ENCODE peak calls at places on chromosomes 3 and 15, in four cellular contexts. I is colonic mucosa, X is testis, H is MM.1S. G is an unnamed sample.
A peak's percentile ranks its signal among the peaks of the same experiment; 100 is the strongest.

GRCh38 chr3:67460841-67461240 is 193.6 kb downstream of the SUCLG2 start:
- DNase-seq in I (no peak), X (no peak), H (no peak), G (no peak)

GRCh38 chr3:125165948-125166553 is 46.5 kb downstream of the SLC12A8 start:
- DNase-seq in I (no peak), X (no peak), H (no peak), G (no peak)

GRCh38 chr15:98823012-98823458 is 174.7 kb downstream of the IGF1R start:
- DNase-seq in I (no peak), X (no peak), H (no peak), G (no peak)

GRCh38 chr3:21826416-21826815 is 75.4 kb upstream of the ZNF385D start:
- DNase-seq in I (no peak), X (no peak), H (peak; percentile 6), G (no peak)

GRCh38 chr3:25457642-25458419 is 29.8 kb downstream of the RARB start:
- DNase-seq in I (no peak), X (no peak), H (no peak), G (no peak)

GRCh38 chr3:72750405-72750922 is 97.8 kb downstream of the SHQ1 start:
- DNase-seq in I (no peak), X (no peak), H (no peak), G (no peak)

GRCh38 chr3:60080648-60081047 is 1030.8 kb upstream of the CFAP20DC start:
- DNase-seq in I (no peak), X (no peak), H (no peak), G (no peak)

GRCh38 chr3:50089603-50089945 is 855 bp downstream of the RBM5 start:
- DNase-seq in I (no peak), X (peak; percentile 36), H (peak; percentile 18), G (peak; percentile 28)

GRCh38 chr3:24683511-24684384 is 189.1 kb upstream of the THRB start:
- DNase-seq in I (peak; percentile 24), X (no peak), H (no peak), G (no peak)

GRCh38 chr3:1196997-1197396 is 104.2 kb downstream of the CNTN6 start:
- DNase-seq in I (no peak), X (no peak), H (no peak), G (no peak)

GRCh38 chr3:98612587-98612986 is 19.2 kb upstream of the CPOX start:
- DNase-seq in I (no peak), X (peak; percentile 53), H (peak; percentile 90), G (peak; percentile 16)

GRCh38 chr15:89912674-89913396 is at the start of gene ARPIN:
- DNase-seq in I (peak; percentile 71), X (peak; percentile 69), H (no peak), G (peak; percentile 70)

GRCh38 chr3:143122608-143123352 is 3.2 kb downstream of the CHST2 start:
- DNase-seq in I (no peak), X (no peak), H (no peak), G (no peak)

GRCh38 chr3:55538158-55538557 is 51.1 kb upstream of the WNT5A start:
- DNase-seq in I (no peak), X (no peak), H (no peak), G (no peak)

GRCh38 chr15:40421246-40422157 is 15.9 kb downstream of the IVD start:
- DNase-seq in I (peak; percentile 89), X (peak; percentile 85), H (peak; percentile 66), G (peak; percentile 91)

GRCh38 chr15:62964251-62964650 is 78.3 kb upstream of the TPM1 start:
- DNase-seq in I (peak; percentile 38), X (no peak), H (no peak), G (peak; percentile 89)

GRCh38 chr3:195532345-195532744 is 10.8 kb downstream of the PPP1R2 start:
- DNase-seq in I (no peak), X (no peak), H (peak; percentile 74), G (no peak)

GRCh38 chr3:172042136-172042535 is 2.8 kb downstream of the FNDC3B start:
- DNase-seq in I (no peak), X (no peak), H (no peak), G (no peak)

GRCh38 chr3:195801251-195802183 is 10.2 kb downstream of the MUC4 start:
- DNase-seq in I (peak; percentile 57), X (no peak), H (no peak), G (no peak)

GRCh38 chr15:76866716-76867321 is 38.3 kb downstream of the SCAPER start:
- DNase-seq in I (no peak), X (no peak), H (peak; percentile 30), G (peak; percentile 20)

GRCh38 chr3:139378587-139378986 is 10.9 kb downstream of the COPB2 start:
- DNase-seq in I (no peak), X (no peak), H (no peak), G (no peak)

GRCh38 chr3:94303897-94304296 is 241.0 kb downstream of the NSUN3 start:
- DNase-seq in I (no peak), X (peak; percentile 33), H (no peak), G (no peak)

GRCh38 chr3:99920530-99921376 is 103.1 kb downstream of the CMSS1 start:
- DNase-seq in I (peak; percentile 83), X (peak; percentile 83), H (no peak), G (peak; percentile 87)

GRCh38 chr3:172334743-172335142 is 113.5 kb downstream of the GHSR start:
- DNase-seq in I (no peak), X (no peak), H (no peak), G (no peak)

GRCh38 chr3:23811919-23812318 is 6.2 kb downstream of the UBE2E1 start:
- DNase-seq in I (no peak), X (no peak), H (peak; percentile 84), G (no peak)

GRCh38 chr3:149450281-149450680 is 24.2 kb upstream of the TM4SF4 start:
- DNase-seq in I (no peak), X (no peak), H (peak; percentile 24), G (no peak)

GRCh38 chr3:52086939-52087675 is 30.7 kb upstream of the DUSP7 start:
- DNase-seq in I (no peak), X (no peak), H (no peak), G (peak; percentile 47)

GRCh38 chr15:38463893-38464292 is 10.0 kb downstream of the FAM98B start:
- DNase-seq in I (no peak), X (no peak), H (no peak), G (no peak)

GRCh38 chr15:92901053-92901761 is 1.1 kb downstream of the CHD2 start:
- DNase-seq in I (no peak), X (no peak), H (peak; percentile 23), G (no peak)

GRCh38 chr3:155701882-155702465 is 42.9 kb downstream of the PLCH1 start:
- DNase-seq in I (no peak), X (no peak), H (peak; percentile 79), G (no peak)

GRCh38 chr3:127536818-127537810 is 53.4 kb downstream of the TPRA1 start:
- DNase-seq in I (no peak), X (no peak), H (no peak), G (no peak)

GRCh38 chr3:99128740-99129505 is 227.4 kb upstream of the DCBLD2 start:
- DNase-seq in I (no peak), X (no peak), H (no peak), G (no peak)

GRCh38 chr15:80179025-80179759 is 26.4 kb downstream of the FAH start:
- DNase-seq in I (no peak), X (no peak), H (no peak), G (no peak)

GRCh38 chr15:92164327-92165000 is 229.2 kb upstream of the ST8SIA2 start:
- DNase-seq in I (peak; percentile 49), X (no peak), H (no peak), G (no peak)

GRCh38 chr15:90903733-90904536 is 833 bp downstream of the MAN2A2 start:
- DNase-seq in I (peak; percentile 41), X (peak; percentile 46), H (peak; percentile 54), G (peak; percentile 30)

GRCh38 chr15:39582977-39583585 is 2.2 kb downstream of the THBS1 start:
- DNase-seq in I (no peak), X (no peak), H (no peak), G (no peak)

GRCh38 chr15:66115568-66116206 is 137.9 kb downstream of the MEGF11 start:
- DNase-seq in I (peak; percentile 25), X (no peak), H (peak; percentile 42), G (no peak)

GRCh38 chr3:161369531-161369930 is 1.8 kb downstream of the SPTSSB start:
- DNase-seq in I (no peak), X (no peak), H (no peak), G (no peak)

GRCh38 chr3:161372321-161373260 is 1.3 kb upstream of the SPTSSB start:
- DNase-seq in I (peak; percentile 25), X (peak; percentile 15), H (no peak), G (peak; percentile 17)

GRCh38 chr3:161366067-161366466 is 5.2 kb downstream of the SPTSSB start:
- DNase-seq in I (no peak), X (no peak), H (no peak), G (no peak)

GRCh38 chr3:161371441-161372320 is at the start of gene SPTSSB:
- DNase-seq in I (peak; percentile 43), X (no peak), H (peak; percentile 57), G (peak; percentile 50)
- TF ChIP-seq CTCF in I (no peak), X (no peak), H (peak; percentile 50), G (peak; percentile 31)

DNA sequence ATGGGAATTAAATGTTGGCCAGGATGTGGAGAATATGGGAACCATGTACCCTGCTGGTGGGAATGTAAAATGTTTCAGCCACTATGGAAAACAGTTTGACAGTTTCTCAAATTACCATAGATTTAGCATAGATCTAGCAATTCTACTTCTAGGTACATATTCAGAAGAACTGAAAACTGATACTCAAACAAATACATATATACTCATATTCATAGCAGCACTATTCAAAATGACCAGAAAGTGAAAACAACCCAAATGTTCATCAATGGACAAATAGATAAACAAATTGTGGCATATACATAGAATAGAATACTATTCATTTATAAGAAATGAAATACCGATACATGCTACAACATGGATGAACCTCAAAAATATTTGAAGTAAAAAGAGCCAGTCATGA is 539.4 kb downstream of the IGSF11 start:
- DNase-seq in I (no peak), X (no peak), H (no peak), G (no peak)
- H3K4me3 ChIP-seq in I (no peak overlapping the region), X (no peak overlapping the region), H (no peak overlapping the region), G (no peak overlapping the region)

GRCh38 chr3:37745921-37746320 is 115.8 kb upstream of the CTDSPL start:
- DNase-seq in I (no peak), X (no peak), H (no peak), G (no peak)
- H3K27me3 ChIP-seq in I (no peaks in the 10 kb centered on the region), X (no peaks in the 10 kb centered on the region), H (no peaks in the 10 kb centered on the region), G (no peaks in the 10 kb centered on the region)

DNA sequence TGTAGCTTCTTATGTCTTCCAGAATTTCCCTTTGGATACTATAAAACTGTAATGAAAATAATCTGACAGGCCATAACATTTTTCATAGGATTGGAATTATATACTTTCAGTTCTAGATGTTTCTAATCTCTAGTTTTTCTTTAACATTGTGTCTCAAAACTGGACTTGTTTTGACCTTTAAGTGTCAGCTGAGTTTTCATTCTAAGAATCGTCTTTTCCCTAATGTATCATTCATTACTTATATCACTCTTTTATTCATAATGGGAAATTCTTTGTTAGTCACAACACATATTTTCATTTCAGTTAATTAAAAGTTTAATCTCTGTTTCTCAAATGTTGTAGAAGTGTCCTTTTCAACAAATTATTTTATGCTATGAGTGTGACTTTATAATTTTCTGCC is 11.9 kb downstream of the GPR171 start:
- DNase-seq in I (no peak), X (no peak), H (no peak), G (no peak)
- TF ChIP-seq CTCF in I (no peak), X (no peak), H (no peak), G (no peak)

GRCh38 chr15:59686389-59686788 is 2.7 kb downstream of the BNIP2 start:
- DNase-seq in I (peak; percentile 32), X (no peak), H (peak; percentile 33), G (no peak)
- H3K4me3 ChIP-seq in I (no peak overlapping the region), X (no peak overlapping the region), H (peak overlapping the region; percentile 16), G (no peak overlapping the region)

G was measured in WERI-Rb-1.